ENCODE peak calls at places on chromosomes 12 and 14, in nine cellular contexts. One of them, this sample, is unnamed.

GRCh38 chr14:73252491-73253322 is 15.4 kb downstream of the PAPLN start:
- DNase-seq in adrenal gland: no peak
- DNase-seq in uterus: no peak
- DNase-seq in stomach: no peak
- DNase-seq in K562: no peak
- DNase-seq in esophagus squamous epithelium: no peak
- DNase-seq in tibial nerve: no peak
- DNase-seq in A549: no peak
- DNase-seq in Peyer's patch: peak
- DNase-seq in this sample: no peak

GRCh38 chr14:103969961-103970360 is 27.6 kb upstream of the RD3L start:
- DNase-seq in A549: no peak
- DNase-seq in tibial nerve: no peak
- DNase-seq in adrenal gland: no peak
- DNase-seq in uterus: no peak
- DNase-seq in esophagus squamous epithelium: no peak
- DNase-seq in Peyer's patch: no peak
- DNase-seq in stomach: no peak
- DNase-seq in K562: no peak
- DNase-seq in this sample: no peak

GRCh38 chr12:88471641-88472040 is 108.6 kb downstream of the KITLG start:
- DNase-seq in esophagus squamous epithelium: no peak
- DNase-seq in adrenal gland: peak
- DNase-seq in stomach: no peak
- DNase-seq in A549: peak
- DNase-seq in uterus: no peak
- DNase-seq in K562: no peak
- DNase-seq in tibial nerve: no peak
- DNase-seq in Peyer's patch: no peak
- DNase-seq in this sample: peak

GRCh38 chr12:65022960-65023359 is 98.1 kb downstream of the WIF1 start:
- DNase-seq in stomach: no peak
- DNase-seq in adrenal gland: no peak
- DNase-seq in uterus: no peak
- DNase-seq in K562: no peak
- DNase-seq in Peyer's patch: no peak
- DNase-seq in tibial nerve: no peak
- DNase-seq in A549: no peak
- DNase-seq in esophagus squamous epithelium: no peak
- DNase-seq in this sample: no peak

GRCh38 chr12:39646963-39647362 is 27.4 kb upstream of the ABCD2 start:
- DNase-seq in uterus: no peak
- DNase-seq in esophagus squamous epithelium: no peak
- DNase-seq in tibial nerve: peak
- DNase-seq in stomach: no peak
- DNase-seq in adrenal gland: no peak
- DNase-seq in K562: no peak
- DNase-seq in A549: no peak
- DNase-seq in Peyer's patch: no peak
- DNase-seq in this sample: no peak

GRCh38 chr14:104876251-104876699 is 11.2 kb downstream of the CEP170B start:
- DNase-seq in esophagus squamous epithelium: no peak
- DNase-seq in tibial nerve: no peak
- DNase-seq in K562: peak
- DNase-seq in A549: peak
- DNase-seq in Peyer's patch: peak
- DNase-seq in uterus: no peak
- DNase-seq in stomach: no peak
- DNase-seq in adrenal gland: no peak
- DNase-seq in this sample: peak

GRCh38 chr14:50985124-50985815 is 41.0 kb upstream of the PYGL start:
- DNase-seq in esophagus squamous epithelium: no peak
- DNase-seq in adrenal gland: no peak
- DNase-seq in uterus: no peak
- DNase-seq in K562: no peak
- DNase-seq in tibial nerve: no peak
- DNase-seq in Peyer's patch: no peak
- DNase-seq in A549: no peak
- DNase-seq in stomach: no peak
- DNase-seq in this sample: no peak

GRCh38 chr14:68979722-68980552 is 835 bp upstream of the ACTN1 start:
- DNase-seq in adrenal gland: peak
- DNase-seq in esophagus squamous epithelium: no peak
- DNase-seq in stomach: peak
- DNase-seq in Peyer's patch: peak
- DNase-seq in K562: peak
- DNase-seq in uterus: peak
- DNase-seq in A549: peak
- DNase-seq in tibial nerve: no peak
- DNase-seq in this sample: peak

GRCh38 chr14:71371711-71372396 is 464.6 kb downstream of the PCNX1 start:
- DNase-seq in K562: peak
- DNase-seq in uterus: no peak
- DNase-seq in esophagus squamous epithelium: no peak
- DNase-seq in adrenal gland: no peak
- DNase-seq in A549: peak
- DNase-seq in Peyer's patch: no peak
- DNase-seq in tibial nerve: no peak
- DNase-seq in stomach: no peak
- DNase-seq in this sample: no peak

GRCh38 chr14:51612449-51612848 is 39.3 kb upstream of the FRMD6 start:
- DNase-seq in A549: no peak
- DNase-seq in esophagus squamous epithelium: no peak
- DNase-seq in uterus: no peak
- DNase-seq in stomach: no peak
- DNase-seq in K562: no peak
- DNase-seq in tibial nerve: no peak
- DNase-seq in Peyer's patch: no peak
- DNase-seq in adrenal gland: no peak
- DNase-seq in this sample: no peak

GRCh38 chr12:69115955-69116354 is 123.4 kb upstream of the CPSF6 start:
- DNase-seq in adrenal gland: no peak
- DNase-seq in tibial nerve: no peak
- DNase-seq in uterus: no peak
- DNase-seq in K562: no peak
- DNase-seq in esophagus squamous epithelium: no peak
- DNase-seq in A549: no peak
- DNase-seq in stomach: no peak
- DNase-seq in Peyer's patch: no peak
- DNase-seq in this sample: no peak

GRCh38 chr12:50661300-50662120 is 102.4 kb upstream of the ATF1 start:
- DNase-seq in esophagus squamous epithelium: no peak
- DNase-seq in tibial nerve: no peak
- DNase-seq in uterus: no peak
- DNase-seq in adrenal gland: no peak
- DNase-seq in K562: no peak
- DNase-seq in Peyer's patch: no peak
- DNase-seq in A549: no peak
- DNase-seq in stomach: no peak
- DNase-seq in this sample: no peak

GRCh38 chr12:55642275-55643068 is 5.8 kb downstream of the OR10P1 start:
- DNase-seq in K562: no peak
- DNase-seq in A549: no peak
- DNase-seq in stomach: no peak
- DNase-seq in adrenal gland: no peak
- DNase-seq in Peyer's patch: no peak
- DNase-seq in tibial nerve: no peak
- DNase-seq in uterus: no peak
- DNase-seq in esophagus squamous epithelium: no peak
- DNase-seq in this sample: no peak

GRCh38 chr12:84738481-84738972 is 174.1 kb downstream of the SLC6A15 start:
- DNase-seq in adrenal gland: no peak
- DNase-seq in uterus: no peak
- DNase-seq in tibial nerve: no peak
- DNase-seq in Peyer's patch: no peak
- DNase-seq in A549: no peak
- DNase-seq in stomach: no peak
- DNase-seq in esophagus squamous epithelium: no peak
- DNase-seq in K562: no peak
- DNase-seq in this sample: no peak

GRCh38 chr12:110742718-110743570 is at the start of gene PPP1CC:
- DNase-seq in Peyer's patch: peak
- DNase-seq in adrenal gland: peak
- DNase-seq in esophagus squamous epithelium: peak
- DNase-seq in A549: peak
- DNase-seq in uterus: peak
- DNase-seq in K562: peak
- DNase-seq in tibial nerve: peak
- DNase-seq in stomach: peak
- DNase-seq in this sample: peak
- TF ChIP-seq POLR2A in Peyer's patch: peak
- TF ChIP-seq POLR2A in adrenal gland: peak
- TF ChIP-seq POLR2A in esophagus squamous epithelium: no peak
- TF ChIP-seq POLR2A in A549: peak
- TF ChIP-seq POLR2A in uterus: peak
- TF ChIP-seq POLR2A in K562: peak
- TF ChIP-seq POLR2A in tibial nerve: peak
- TF ChIP-seq POLR2A in stomach: no peak
- TF ChIP-seq POLR2A in this sample: peak

GRCh38 chr12:103742349-103742784 is 98.7 kb downstream of the NT5DC3 start:
- DNase-seq in stomach: peak
- DNase-seq in A549: peak
- DNase-seq in tibial nerve: no peak
- DNase-seq in K562: no peak
- DNase-seq in adrenal gland: peak
- DNase-seq in Peyer's patch: peak
- DNase-seq in uterus: no peak
- DNase-seq in esophagus squamous epithelium: no peak
- DNase-seq in this sample: no peak

GRCh38 chr12:103743788-103744187 is 97.2 kb downstream of the NT5DC3 start:
- DNase-seq in uterus: no peak
- DNase-seq in K562: peak
- DNase-seq in adrenal gland: no peak
- DNase-seq in tibial nerve: no peak
- DNase-seq in Peyer's patch: no peak
- DNase-seq in esophagus squamous epithelium: no peak
- DNase-seq in A549: no peak
- DNase-seq in stomach: no peak
- DNase-seq in this sample: no peak

GRCh38 chr12:103748002-103748401 is 93.0 kb downstream of the NT5DC3 start:
- DNase-seq in esophagus squamous epithelium: no peak
- DNase-seq in tibial nerve: no peak
- DNase-seq in K562: no peak
- DNase-seq in stomach: no peak
- DNase-seq in adrenal gland: no peak
- DNase-seq in Peyer's patch: no peak
- DNase-seq in uterus: no peak
- DNase-seq in A549: no peak
- DNase-seq in this sample: no peak

GRCh38 chr12:103748875-103749274 is 92.2 kb downstream of the NT5DC3 start:
- DNase-seq in adrenal gland: no peak
- DNase-seq in stomach: no peak
- DNase-seq in Peyer's patch: no peak
- DNase-seq in K562: no peak
- DNase-seq in esophagus squamous epithelium: no peak
- DNase-seq in tibial nerve: no peak
- DNase-seq in uterus: no peak
- DNase-seq in A549: no peak
- DNase-seq in this sample: no peak

GRCh38 chr12:103745962-103746361 is 95.1 kb downstream of the NT5DC3 start:
- DNase-seq in esophagus squamous epithelium: no peak
- DNase-seq in adrenal gland: no peak
- DNase-seq in A549: peak
- DNase-seq in tibial nerve: no peak
- DNase-seq in stomach: no peak
- DNase-seq in K562: no peak
- DNase-seq in Peyer's patch: no peak
- DNase-seq in uterus: no peak
- DNase-seq in this sample: no peak
- TF ChIP-seq CTCF in esophagus squamous epithelium: no peak
- TF ChIP-seq CTCF in adrenal gland: no peak
- TF ChIP-seq CTCF in A549: no peak
- TF ChIP-seq CTCF in tibial nerve: no peak
- TF ChIP-seq CTCF in stomach: no peak
- TF ChIP-seq CTCF in K562: no peak
- TF ChIP-seq CTCF in Peyer's patch: no peak
- TF ChIP-seq CTCF in uterus: no peak
- TF ChIP-seq CTCF in this sample: no peak

DNA sequence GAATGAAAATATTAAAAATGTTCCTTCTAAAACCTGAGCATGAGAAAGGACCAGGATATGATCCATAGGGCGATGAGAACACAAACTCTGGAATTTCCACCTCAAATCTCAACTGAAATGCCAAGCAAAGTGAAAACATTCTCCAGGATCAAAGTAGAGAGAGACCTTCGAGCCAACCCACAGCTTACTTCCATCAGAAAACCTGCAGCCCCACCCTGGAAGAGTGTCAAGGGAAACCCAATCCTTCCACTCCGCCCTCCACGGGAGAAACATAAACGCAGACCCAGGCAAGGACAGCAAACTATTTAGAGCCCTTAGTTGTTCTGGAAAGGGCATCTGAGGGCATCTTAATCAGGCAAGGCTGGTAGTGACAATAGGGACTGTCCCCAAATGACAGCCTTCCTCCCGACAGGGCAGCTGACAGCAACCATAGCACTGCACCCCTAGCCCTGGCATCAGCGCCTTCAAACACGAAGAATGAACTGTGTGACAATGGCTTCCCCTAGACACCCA is 21.8 kb downstream of the SLC15A4 start:
- DNase-seq in Peyer's patch: no peak
- DNase-seq in tibial nerve: no peak
- DNase-seq in stomach: no peak
- DNase-seq in adrenal gland: no peak
- DNase-seq in A549: no peak
- DNase-seq in uterus: no peak
- DNase-seq in K562: no peak
- DNase-seq in esophagus squamous epithelium: no peak
- DNase-seq in this sample: peak
- TF ChIP-seq POLR2A in Peyer's patch: no peak
- TF ChIP-seq POLR2A in tibial nerve: no peak
- TF ChIP-seq POLR2A in stomach: no peak
- TF ChIP-seq POLR2A in adrenal gland: no peak
- TF ChIP-seq POLR2A in A549: no peak
- TF ChIP-seq POLR2A in uterus: no peak
- TF ChIP-seq POLR2A in K562: no peak
- TF ChIP-seq POLR2A in esophagus squamous epithelium: no peak
- TF ChIP-seq POLR2A in this sample: no peak

DNA sequence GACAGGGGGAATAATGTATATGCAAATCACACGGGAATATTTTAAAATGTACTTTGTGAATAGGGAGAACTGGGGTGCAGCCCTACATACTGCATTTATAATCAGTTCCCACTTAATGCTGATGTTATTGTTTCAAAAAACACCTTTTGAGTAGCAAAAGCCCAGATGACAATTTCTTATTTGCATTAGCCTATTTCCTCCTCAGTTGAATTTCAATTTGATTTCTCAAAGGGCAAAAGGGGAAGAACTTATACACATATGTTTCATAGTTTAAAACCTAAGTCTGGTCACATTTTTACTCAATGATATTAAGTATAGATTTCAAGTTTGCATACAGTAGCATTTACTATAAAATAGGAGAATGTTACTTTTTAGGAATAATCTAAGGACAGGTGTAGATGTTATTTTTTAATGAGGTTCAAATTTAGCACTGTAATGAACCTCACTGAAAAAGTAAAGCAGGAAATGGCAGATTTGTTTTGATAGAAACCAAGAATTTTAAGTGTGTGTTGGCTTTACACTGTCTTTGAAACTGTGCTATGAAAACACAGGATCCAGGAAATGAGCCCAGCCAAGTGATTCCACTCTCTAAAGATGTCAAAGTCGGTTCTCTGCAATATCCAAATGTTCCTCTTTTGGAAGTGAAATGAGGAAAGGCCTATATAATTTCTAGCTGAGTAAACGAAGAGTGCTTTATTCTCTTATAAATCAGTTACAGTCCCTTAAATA is 367.4 kb downstream of the BTG1 start:
- DNase-seq in esophagus squamous epithelium: no peak
- DNase-seq in A549: peak
- DNase-seq in tibial nerve: no peak
- DNase-seq in Peyer's patch: no peak
- DNase-seq in adrenal gland: peak
- DNase-seq in stomach: no peak
- DNase-seq in uterus: peak
- DNase-seq in K562: no peak
- DNase-seq in this sample: no peak
- TF ChIP-seq CTCF in esophagus squamous epithelium: no peak
- TF ChIP-seq CTCF in A549: no peak
- TF ChIP-seq CTCF in tibial nerve: no peak
- TF ChIP-seq CTCF in Peyer's patch: no peak
- TF ChIP-seq CTCF in adrenal gland: no peak
- TF ChIP-seq CTCF in stomach: no peak
- TF ChIP-seq CTCF in uterus: no peak
- TF ChIP-seq CTCF in K562: no peak
- TF ChIP-seq CTCF in this sample: no peak

This sample was measured in gastrocnemius medialis.